ENCODE peak calls at places on chromosomes 7 and 10, in seven cellular contexts. V is amygdala; K is chondrocyte; Y is NCI-H460; C is HFF-Myc; R is stimulated activated CD8-positive, alpha-beta memory T cell treated with anti-CD3 and anti-CD28 coated beads, Interleukin-12 subunit alpha, Interleukin-12 subunit beta, amount 100 ng/mL, for 1 hour; Q is SK-N-SH. X is an unnamed sample.

GRCh38 chr10:5449823-5450222 is 37.5 kb downstream of the NET1 start:
- DNase-seq in V (no peak), Y (no peak), K (no peak), C (no peak), R (no peak), Q (no peak), X (no peak)

GRCh38 chr7:37304926-37305325 is 143.7 kb downstream of the ELMO1 start:
- DNase-seq in V (no peak), K (no peak), R (no peak), Q (no peak), C (no peak), Y (no peak), X (no peak)

GRCh38 chr7:84331665-84332064 is 137.1 kb upstream of the SEMA3A start:
- DNase-seq in V (no peak), Q (no peak), K (no peak), Y (no peak), R (no peak), C (peak), X (no peak)

GRCh38 chr10:118966131-118967125 is 63.1 kb upstream of the NANOS1 start:
- DNase-seq in R (no peak), C (no peak), V (no peak), Y (no peak), K (no peak), Q (peak), X (no peak)

GRCh38 chr10:99345350-99345749 is 16.2 kb downstream of the CNNM1 start:
- DNase-seq in Q (no peak), C (no peak), R (no peak), V (no peak), Y (no peak), K (no peak), X (no peak)

GRCh38 chr7:42181566-42181965 is 55.4 kb downstream of the GLI3 start:
- DNase-seq in R (no peak), K (no peak), Y (no peak), V (no peak), Q (no peak), C (no peak), X (no peak)

GRCh38 chr7:36840930-36841329 is 116.6 kb upstream of the AOAH start:
- DNase-seq in Q (peak), Y (no peak), C (no peak), V (no peak), K (no peak), R (no peak), X (no peak)

GRCh38 chr10:60517805-60518204 is 128.1 kb upstream of the ANK3 start:
- DNase-seq in Q (no peak), V (no peak), Y (no peak), R (no peak), K (no peak), C (no peak), X (no peak)

GRCh38 chr10:33290286-33291052 is 44.0 kb downstream of the NRP1 start:
- DNase-seq in C (no peak), Y (no peak), V (no peak), R (no peak), K (no peak), Q (no peak), X (no peak)

GRCh38 chr10:6053816-6054581 is 8.2 kb downstream of the IL2RA start:
- DNase-seq in V (no peak), C (no peak), Y (no peak), R (no peak), K (no peak), Q (no peak), X (no peak)

GRCh38 chr10:11901454-11902431 is 78.6 kb downstream of the PROSER2 start:
- DNase-seq in R (no peak), V (no peak), K (peak), Y (no peak), Q (no peak), C (no peak), X (no peak)

GRCh38 chr10:87550741-87551140 is 46.0 kb downstream of the MINPP1 start:
- DNase-seq in Q (no peak), V (no peak), K (no peak), C (no peak), R (no peak), Y (no peak), X (no peak)

GRCh38 chr7:94449151-94449725 is 54.5 kb downstream of the COL1A2 start:
- DNase-seq in V (no peak), Q (peak), C (no peak), K (no peak), Y (peak), R (no peak), X (no peak)

GRCh38 chr7:28856656-28857055 is 101.5 kb downstream of the TRIL start:
- DNase-seq in R (no peak), C (no peak), Q (no peak), K (no peak), V (no peak), Y (no peak), X (no peak)

GRCh38 chr10:132623996-132624846 is 86.6 kb downstream of the INPP5A start:
- DNase-seq in V (no peak), K (no peak), Y (no peak), C (no peak), R (no peak), Q (no peak), X (no peak)

GRCh38 chr10:131760416-131761166 is 140.2 kb upstream of the PPP2R2D start:
- DNase-seq in V (no peak), C (no peak), Q (no peak), Y (no peak), K (no peak), R (no peak), X (no peak)

GRCh38 chr7:128380807-128381130 is 19.3 kb upstream of the PRRT4 start:
- DNase-seq in V (no peak), C (no peak), Y (no peak), Q (peak), R (no peak), K (no peak), X (no peak)

GRCh38 chr7:157687158-157687557 is 350.4 kb downstream of the DNAJB6 start:
- DNase-seq in C (no peak), Y (no peak), V (no peak), Q (no peak), K (no peak), R (no peak), X (no peak)

GRCh38 chr7:151850484-151851159 is 26.3 kb downstream of the PRKAG2 start:
- DNase-seq in K (peak), C (no peak), V (no peak), Q (no peak), Y (no peak), R (no peak), X (no peak)

GRCh38 chr10:100037758-100038315 is 28.1 kb upstream of the DNMBP start:
- DNase-seq in Y (no peak), V (no peak), K (no peak), R (no peak), C (no peak), Q (no peak), X (no peak)

GRCh38 chr7:37346761-37347160 is 101.9 kb downstream of the ELMO1 start:
- DNase-seq in C (no peak), Y (no peak), Q (no peak), V (no peak), R (no peak), K (no peak), X (no peak)

X was measured in cerebellar nuclear complex.